ENCODE peak calls at places on chromosomes 13 and 19, in nine cellular contexts. One of them, this sample, is unnamed.

GRCh38 chr19:3834349-3835054 is 34.3 kb downstream of the ZFR2 start:
- DNase-seq in SJSA1: no peak
- DNase-seq in non-pigmented ciliary epithelial cell: no peak
- DNase-seq in head of caudate nucleus: no peak
- DNase-seq in hypothalamus: no peak
- DNase-seq in COR-L47: no peak
- DNase-seq in H9: no peak
- DNase-seq in NCI-H748 treated with DMSO at 0.1 percent for 48 hours: no peak
- DNase-seq in CD8-positive, alpha-beta T cell: no peak
- DNase-seq in this sample: no peak

GRCh38 chr13:37107868-37108267 is 2.4 kb upstream of the CSNK1A1L start:
- DNase-seq in SJSA1: no peak
- DNase-seq in non-pigmented ciliary epithelial cell: no peak
- DNase-seq in head of caudate nucleus: no peak
- DNase-seq in hypothalamus: no peak
- DNase-seq in COR-L47: no peak
- DNase-seq in H9: no peak
- DNase-seq in NCI-H748 treated with DMSO at 0.1 percent for 48 hours: no peak
- DNase-seq in CD8-positive, alpha-beta T cell: no peak
- DNase-seq in this sample: no peak

GRCh38 chr19:54162241-54162805 is 2.8 kb upstream of the LENG1 start:
- DNase-seq in SJSA1: peak; percentile 76
- DNase-seq in non-pigmented ciliary epithelial cell: no peak
- DNase-seq in head of caudate nucleus: peak; percentile 38
- DNase-seq in hypothalamus: no peak
- DNase-seq in COR-L47: no peak
- DNase-seq in H9: peak; percentile 91
- DNase-seq in NCI-H748 treated with DMSO at 0.1 percent for 48 hours: peak; percentile 82
- DNase-seq in CD8-positive, alpha-beta T cell: peak; percentile 83
- DNase-seq in this sample: peak; percentile 71

GRCh38 chr19:3387645-3388589 is 21.5 kb downstream of the NFIC start:
- DNase-seq in SJSA1: no peak
- DNase-seq in non-pigmented ciliary epithelial cell: no peak
- DNase-seq in head of caudate nucleus: peak; percentile 84
- DNase-seq in hypothalamus: peak; percentile 79
- DNase-seq in COR-L47: peak; percentile 92
- DNase-seq in H9: no peak
- DNase-seq in NCI-H748 treated with DMSO at 0.1 percent for 48 hours: no peak
- DNase-seq in CD8-positive, alpha-beta T cell: no peak
- DNase-seq in this sample: peak; percentile 63

GRCh38 chr13:24124789-24125476 is 35.6 kb upstream of the SPATA13 start:
- DNase-seq in SJSA1: no peak
- DNase-seq in non-pigmented ciliary epithelial cell: no peak
- DNase-seq in head of caudate nucleus: no peak
- DNase-seq in hypothalamus: no peak
- DNase-seq in COR-L47: no peak
- DNase-seq in H9: no peak
- DNase-seq in NCI-H748 treated with DMSO at 0.1 percent for 48 hours: no peak
- DNase-seq in CD8-positive, alpha-beta T cell: no peak
- DNase-seq in this sample: no peak

GRCh38 chr13:98997051-98997730 is 19.3 kb upstream of the DOCK9 start:
- DNase-seq in SJSA1: no peak
- DNase-seq in non-pigmented ciliary epithelial cell: no peak
- DNase-seq in head of caudate nucleus: no peak
- DNase-seq in hypothalamus: no peak
- DNase-seq in COR-L47: no peak
- DNase-seq in H9: no peak
- DNase-seq in NCI-H748 treated with DMSO at 0.1 percent for 48 hours: no peak
- DNase-seq in CD8-positive, alpha-beta T cell: no peak
- DNase-seq in this sample: no peak

GRCh38 chr13:110110783-110111182 is 196.2 kb downstream of the COL4A1 start:
- DNase-seq in SJSA1: no peak
- DNase-seq in non-pigmented ciliary epithelial cell: no peak
- DNase-seq in head of caudate nucleus: no peak
- DNase-seq in hypothalamus: no peak
- DNase-seq in COR-L47: no peak
- DNase-seq in H9: peak; percentile 17
- DNase-seq in NCI-H748 treated with DMSO at 0.1 percent for 48 hours: no peak
- DNase-seq in CD8-positive, alpha-beta T cell: no peak
- DNase-seq in this sample: no peak

GRCh38 chr13:29428310-29428991 is 167.0 kb downstream of the SLC7A1 start:
- DNase-seq in SJSA1: no peak
- DNase-seq in non-pigmented ciliary epithelial cell: no peak
- DNase-seq in head of caudate nucleus: no peak
- DNase-seq in hypothalamus: no peak
- DNase-seq in COR-L47: peak; percentile 35
- DNase-seq in H9: peak; percentile 73
- DNase-seq in NCI-H748 treated with DMSO at 0.1 percent for 48 hours: peak; percentile 68
- DNase-seq in CD8-positive, alpha-beta T cell: no peak
- DNase-seq in this sample: peak; percentile 26

GRCh38 chr13:30654430-30654829 is 36.7 kb downstream of the USPL1 start:
- DNase-seq in SJSA1: no peak
- DNase-seq in non-pigmented ciliary epithelial cell: no peak
- DNase-seq in head of caudate nucleus: no peak
- DNase-seq in hypothalamus: no peak
- DNase-seq in COR-L47: no peak
- DNase-seq in H9: no peak
- DNase-seq in NCI-H748 treated with DMSO at 0.1 percent for 48 hours: no peak
- DNase-seq in CD8-positive, alpha-beta T cell: no peak
- DNase-seq in this sample: no peak

GRCh38 chr13:32265726-32266125 is 49.4 kb downstream of the ZAR1L start:
- DNase-seq in SJSA1: no peak
- DNase-seq in non-pigmented ciliary epithelial cell: no peak
- DNase-seq in head of caudate nucleus: no peak
- DNase-seq in hypothalamus: no peak
- DNase-seq in COR-L47: no peak
- DNase-seq in H9: no peak
- DNase-seq in NCI-H748 treated with DMSO at 0.1 percent for 48 hours: no peak
- DNase-seq in CD8-positive, alpha-beta T cell: no peak
- DNase-seq in this sample: no peak

GRCh38 chr19:7554990-7555864 is 19.7 kb downstream of the PNPLA6 start:
- DNase-seq in SJSA1: no peak
- DNase-seq in non-pigmented ciliary epithelial cell: no peak
- DNase-seq in head of caudate nucleus: no peak
- DNase-seq in hypothalamus: no peak
- DNase-seq in COR-L47: no peak
- DNase-seq in H9: peak; percentile 90
- DNase-seq in NCI-H748 treated with DMSO at 0.1 percent for 48 hours: no peak
- DNase-seq in CD8-positive, alpha-beta T cell: no peak
- DNase-seq in this sample: no peak

GRCh38 chr19:34475026-34475974 is 6.3 kb upstream of the WTIP start:
- DNase-seq in SJSA1: peak; percentile 62
- DNase-seq in non-pigmented ciliary epithelial cell: no peak
- DNase-seq in head of caudate nucleus: no peak
- DNase-seq in hypothalamus: no peak
- DNase-seq in COR-L47: no peak
- DNase-seq in H9: no peak
- DNase-seq in NCI-H748 treated with DMSO at 0.1 percent for 48 hours: no peak
- DNase-seq in CD8-positive, alpha-beta T cell: no peak
- DNase-seq in this sample: peak; percentile 92

GRCh38 chr19:19064098-19064722 is 416 bp downstream of the SLC25A42 start:
- DNase-seq in SJSA1: no peak
- DNase-seq in non-pigmented ciliary epithelial cell: no peak
- DNase-seq in head of caudate nucleus: no peak
- DNase-seq in hypothalamus: no peak
- DNase-seq in COR-L47: peak; percentile 52
- DNase-seq in H9: no peak
- DNase-seq in NCI-H748 treated with DMSO at 0.1 percent for 48 hours: no peak
- DNase-seq in CD8-positive, alpha-beta T cell: no peak
- DNase-seq in this sample: no peak

GRCh38 chr19:49567722-49568454 is 12.5 kb downstream of the NOSIP start:
- DNase-seq in SJSA1: peak; percentile 25
- DNase-seq in non-pigmented ciliary epithelial cell: no peak
- DNase-seq in head of caudate nucleus: no peak
- DNase-seq in hypothalamus: no peak
- DNase-seq in COR-L47: no peak
- DNase-seq in H9: no peak
- DNase-seq in NCI-H748 treated with DMSO at 0.1 percent for 48 hours: no peak
- DNase-seq in CD8-positive, alpha-beta T cell: peak; percentile 85
- DNase-seq in this sample: peak; percentile 29

GRCh38 chr19:40921005-40921897 is 39.2 kb upstream of the CYP2A7 start:
- DNase-seq in SJSA1: peak; percentile 41
- DNase-seq in non-pigmented ciliary epithelial cell: no peak
- DNase-seq in head of caudate nucleus: no peak
- DNase-seq in hypothalamus: no peak
- DNase-seq in COR-L47: no peak
- DNase-seq in H9: no peak
- DNase-seq in NCI-H748 treated with DMSO at 0.1 percent for 48 hours: no peak
- DNase-seq in CD8-positive, alpha-beta T cell: no peak
- DNase-seq in this sample: peak; percentile 67

GRCh38 chr19:7925171-7925837 is 631 bp downstream of the CTXN1 start:
- DNase-seq in SJSA1: peak; percentile 48
- DNase-seq in non-pigmented ciliary epithelial cell: no peak
- DNase-seq in head of caudate nucleus: no peak
- DNase-seq in hypothalamus: no peak
- DNase-seq in COR-L47: peak; percentile 75
- DNase-seq in H9: peak; percentile 94
- DNase-seq in NCI-H748 treated with DMSO at 0.1 percent for 48 hours: peak; percentile 4
- DNase-seq in CD8-positive, alpha-beta T cell: peak; percentile 84
- DNase-seq in this sample: peak; percentile 83

GRCh38 chr13:76886292-76887061 is at the start of gene KCTD12:
- DNase-seq in SJSA1: peak; percentile 51
- DNase-seq in non-pigmented ciliary epithelial cell: peak; percentile 45
- DNase-seq in head of caudate nucleus: peak; percentile 47
- DNase-seq in hypothalamus: peak; percentile 60
- DNase-seq in COR-L47: peak; percentile 67
- DNase-seq in H9: peak; percentile 73
- DNase-seq in NCI-H748 treated with DMSO at 0.1 percent for 48 hours: peak; percentile 64
- DNase-seq in CD8-positive, alpha-beta T cell: peak; percentile 77
- DNase-seq in this sample: peak; percentile 70

GRCh38 chr13:97262058-97262457 is 39.9 kb downstream of the MBNL2 start:
- DNase-seq in SJSA1: no peak
- DNase-seq in non-pigmented ciliary epithelial cell: no peak
- DNase-seq in head of caudate nucleus: no peak
- DNase-seq in hypothalamus: no peak
- DNase-seq in COR-L47: no peak
- DNase-seq in H9: no peak
- DNase-seq in NCI-H748 treated with DMSO at 0.1 percent for 48 hours: no peak
- DNase-seq in CD8-positive, alpha-beta T cell: peak; percentile 38
- DNase-seq in this sample: no peak

GRCh38 chr13:50544226-50544625 is 299.3 kb downstream of the DLEU7 start:
- DNase-seq in SJSA1: no peak
- DNase-seq in non-pigmented ciliary epithelial cell: no peak
- DNase-seq in head of caudate nucleus: no peak
- DNase-seq in hypothalamus: no peak
- DNase-seq in COR-L47: no peak
- DNase-seq in H9: no peak
- DNase-seq in NCI-H748 treated with DMSO at 0.1 percent for 48 hours: no peak
- DNase-seq in CD8-positive, alpha-beta T cell: no peak
- DNase-seq in this sample: no peak

GRCh38 chr19:7703332-7703731 is 1.4 kb upstream of the FCER2 start:
- DNase-seq in SJSA1: no peak
- DNase-seq in non-pigmented ciliary epithelial cell: no peak
- DNase-seq in head of caudate nucleus: no peak
- DNase-seq in hypothalamus: no peak
- DNase-seq in COR-L47: no peak
- DNase-seq in H9: peak; percentile 47
- DNase-seq in NCI-H748 treated with DMSO at 0.1 percent for 48 hours: no peak
- DNase-seq in CD8-positive, alpha-beta T cell: no peak
- DNase-seq in this sample: no peak

GRCh38 chr13:113589251-113589960 is 4.9 kb downstream of the TFDP1 start:
- DNase-seq in SJSA1: no peak
- DNase-seq in non-pigmented ciliary epithelial cell: no peak
- DNase-seq in head of caudate nucleus: no peak
- DNase-seq in hypothalamus: no peak
- DNase-seq in COR-L47: no peak
- DNase-seq in H9: no peak
- DNase-seq in NCI-H748 treated with DMSO at 0.1 percent for 48 hours: no peak
- DNase-seq in CD8-positive, alpha-beta T cell: no peak
- DNase-seq in this sample: no peak

GRCh38 chr19:15199652-15200574 is 882 bp downstream of the NOTCH3 start:
- DNase-seq in SJSA1: no peak
- DNase-seq in non-pigmented ciliary epithelial cell: no peak
- DNase-seq in head of caudate nucleus: no peak
- DNase-seq in hypothalamus: no peak
- DNase-seq in COR-L47: no peak
- DNase-seq in H9: peak; percentile 81
- DNase-seq in NCI-H748 treated with DMSO at 0.1 percent for 48 hours: no peak
- DNase-seq in CD8-positive, alpha-beta T cell: no peak
- DNase-seq in this sample: peak; percentile 59

GRCh38 chr19:14072535-14073231 is at the start of gene MISP3:
- DNase-seq in SJSA1: no peak
- DNase-seq in non-pigmented ciliary epithelial cell: no peak
- DNase-seq in head of caudate nucleus: no peak
- DNase-seq in hypothalamus: no peak
- DNase-seq in COR-L47: peak; percentile 24
- DNase-seq in H9: no peak
- DNase-seq in NCI-H748 treated with DMSO at 0.1 percent for 48 hours: peak; percentile 19
- DNase-seq in CD8-positive, alpha-beta T cell: no peak
- DNase-seq in this sample: peak; percentile 43

GRCh38 chr19:1471514-1472107 is 7.4 kb downstream of the C19orf25 start:
- DNase-seq in SJSA1: no peak
- DNase-seq in non-pigmented ciliary epithelial cell: no peak
- DNase-seq in head of caudate nucleus: no peak
- DNase-seq in hypothalamus: no peak
- DNase-seq in COR-L47: no peak
- DNase-seq in H9: no peak
- DNase-seq in NCI-H748 treated with DMSO at 0.1 percent for 48 hours: no peak
- DNase-seq in CD8-positive, alpha-beta T cell: no peak
- DNase-seq in this sample: no peak

GRCh38 chr13:98199480-98199879 is 22.4 kb upstream of the RNF113B start:
- DNase-seq in SJSA1: no peak
- DNase-seq in non-pigmented ciliary epithelial cell: no peak
- DNase-seq in head of caudate nucleus: no peak
- DNase-seq in hypothalamus: no peak
- DNase-seq in COR-L47: peak; percentile 4
- DNase-seq in H9: no peak
- DNase-seq in NCI-H748 treated with DMSO at 0.1 percent for 48 hours: peak; percentile 93
- DNase-seq in CD8-positive, alpha-beta T cell: no peak
- DNase-seq in this sample: peak; percentile 41

GRCh38 chr13:30306762-30307193 is 573 bp downstream of the KATNAL1 start:
- DNase-seq in SJSA1: peak; percentile 93
- DNase-seq in non-pigmented ciliary epithelial cell: peak; percentile 65
- DNase-seq in head of caudate nucleus: peak; percentile 87
- DNase-seq in hypothalamus: peak; percentile 74
- DNase-seq in COR-L47: peak; percentile 92
- DNase-seq in H9: peak; percentile 93
- DNase-seq in NCI-H748 treated with DMSO at 0.1 percent for 48 hours: peak; percentile 97
- DNase-seq in CD8-positive, alpha-beta T cell: peak; percentile 87
- DNase-seq in this sample: peak; percentile 91

GRCh38 chr19:48341006-48341405 is 15.7 kb downstream of the EMP3 start:
- DNase-seq in SJSA1: no peak
- DNase-seq in non-pigmented ciliary epithelial cell: no peak
- DNase-seq in head of caudate nucleus: no peak
- DNase-seq in hypothalamus: no peak
- DNase-seq in COR-L47: peak; percentile 49
- DNase-seq in H9: no peak
- DNase-seq in NCI-H748 treated with DMSO at 0.1 percent for 48 hours: no peak
- DNase-seq in CD8-positive, alpha-beta T cell: no peak
- DNase-seq in this sample: no peak

GRCh38 chr19:44807652-44808462 is 1.0 kb upstream of the BCAM start:
- DNase-seq in SJSA1: peak; percentile 79
- DNase-seq in non-pigmented ciliary epithelial cell: no peak
- DNase-seq in head of caudate nucleus: peak; percentile 9
- DNase-seq in hypothalamus: no peak
- DNase-seq in COR-L47: peak; percentile 2
- DNase-seq in H9: peak; percentile 99
- DNase-seq in NCI-H748 treated with DMSO at 0.1 percent for 48 hours: no peak
- DNase-seq in CD8-positive, alpha-beta T cell: no peak
- DNase-seq in this sample: peak; percentile 70

GRCh38 chr19:46984077-46985010 is 35.3 kb upstream of the NPAS1 start:
- DNase-seq in SJSA1: no peak
- DNase-seq in non-pigmented ciliary epithelial cell: no peak
- DNase-seq in head of caudate nucleus: no peak
- DNase-seq in hypothalamus: no peak
- DNase-seq in COR-L47: peak; percentile 96
- DNase-seq in H9: no peak
- DNase-seq in NCI-H748 treated with DMSO at 0.1 percent for 48 hours: peak; percentile 99
- DNase-seq in CD8-positive, alpha-beta T cell: no peak
- DNase-seq in this sample: peak; percentile 86

GRCh38 chr19:40862785-40863184 is 12.5 kb upstream of the CYP2A6 start:
- DNase-seq in SJSA1: no peak
- DNase-seq in non-pigmented ciliary epithelial cell: no peak
- DNase-seq in head of caudate nucleus: no peak
- DNase-seq in hypothalamus: no peak
- DNase-seq in COR-L47: no peak
- DNase-seq in H9: no peak
- DNase-seq in NCI-H748 treated with DMSO at 0.1 percent for 48 hours: no peak
- DNase-seq in CD8-positive, alpha-beta T cell: no peak
- DNase-seq in this sample: peak; percentile 27

GRCh38 chr13:51181752-51182383 is 40.3 kb upstream of the FAM124A start:
- DNase-seq in SJSA1: no peak
- DNase-seq in non-pigmented ciliary epithelial cell: no peak
- DNase-seq in head of caudate nucleus: no peak
- DNase-seq in hypothalamus: no peak
- DNase-seq in COR-L47: no peak
- DNase-seq in H9: no peak
- DNase-seq in NCI-H748 treated with DMSO at 0.1 percent for 48 hours: no peak
- DNase-seq in CD8-positive, alpha-beta T cell: no peak
- DNase-seq in this sample: no peak

This sample was measured in EH.